ENCODE peak calls at places on chromosomes 3 and 15, in eight cellular contexts. One of them, this sample, is unnamed.

GRCh38 chr3:120459196-120459595 is 8.4 kb upstream of the FSTL1 start:
- DNase-seq in CD8-positive, alpha-beta T cell: no peak
- DNase-seq in Panc1: no peak
- DNase-seq in omental fat pad: no peak
- DNase-seq in glutamatergic neuron: no peak
- DNase-seq in body of pancreas: no peak
- DNase-seq in WTC11: no peak
- DNase-seq in GM13976: no peak
- DNase-seq in this sample: no peak

GRCh38 chr3:195808741-195809290 is 2.9 kb downstream of the MUC4 start:
- DNase-seq in body of pancreas: no peak
- DNase-seq in CD8-positive, alpha-beta T cell: no peak
- DNase-seq in glutamatergic neuron: no peak
- DNase-seq in Panc1: no peak
- DNase-seq in GM13976: no peak
- DNase-seq in WTC11: no peak
- DNase-seq in omental fat pad: no peak
- DNase-seq in this sample: no peak

GRCh38 chr3:100072328-100073048 is 41.8 kb downstream of the FILIP1L start:
- DNase-seq in CD8-positive, alpha-beta T cell: no peak
- DNase-seq in body of pancreas: no peak
- DNase-seq in Panc1: no peak
- DNase-seq in GM13976: peak
- DNase-seq in WTC11: no peak
- DNase-seq in omental fat pad: no peak
- DNase-seq in glutamatergic neuron: no peak
- DNase-seq in this sample: peak

GRCh38 chr3:31544634-31545033 is 11.9 kb downstream of the STT3B start:
- DNase-seq in WTC11: no peak
- DNase-seq in GM13976: no peak
- DNase-seq in glutamatergic neuron: no peak
- DNase-seq in CD8-positive, alpha-beta T cell: no peak
- DNase-seq in body of pancreas: peak
- DNase-seq in omental fat pad: no peak
- DNase-seq in Panc1: no peak
- DNase-seq in this sample: no peak

GRCh38 chr3:123522666-123523412 is 62.0 kb downstream of the HACD2 start:
- DNase-seq in Panc1: no peak
- DNase-seq in WTC11: no peak
- DNase-seq in glutamatergic neuron: no peak
- DNase-seq in body of pancreas: peak
- DNase-seq in CD8-positive, alpha-beta T cell: no peak
- DNase-seq in GM13976: no peak
- DNase-seq in omental fat pad: no peak
- DNase-seq in this sample: no peak

GRCh38 chr3:33237439-33237838 is 18.8 kb upstream of the SUSD5 start:
- DNase-seq in WTC11: no peak
- DNase-seq in body of pancreas: no peak
- DNase-seq in omental fat pad: no peak
- DNase-seq in GM13976: no peak
- DNase-seq in CD8-positive, alpha-beta T cell: no peak
- DNase-seq in glutamatergic neuron: no peak
- DNase-seq in Panc1: no peak
- DNase-seq in this sample: no peak

GRCh38 chr15:82768414-82769081 is 37.3 kb downstream of the FSD2 start:
- DNase-seq in WTC11: no peak
- DNase-seq in Panc1: no peak
- DNase-seq in glutamatergic neuron: no peak
- DNase-seq in GM13976: no peak
- DNase-seq in omental fat pad: no peak
- DNase-seq in CD8-positive, alpha-beta T cell: no peak
- DNase-seq in body of pancreas: no peak
- DNase-seq in this sample: no peak

GRCh38 chr3:127425505-127426443 is 137.9 kb upstream of the PRR20G start:
- DNase-seq in Panc1: no peak
- DNase-seq in CD8-positive, alpha-beta T cell: no peak
- DNase-seq in body of pancreas: no peak
- DNase-seq in GM13976: peak
- DNase-seq in WTC11: no peak
- DNase-seq in glutamatergic neuron: no peak
- DNase-seq in omental fat pad: no peak
- DNase-seq in this sample: no peak

GRCh38 chr15:74752486-74753395 is 4.1 kb downstream of the CYP1A2 start:
- DNase-seq in Panc1: no peak
- DNase-seq in WTC11: no peak
- DNase-seq in CD8-positive, alpha-beta T cell: no peak
- DNase-seq in glutamatergic neuron: no peak
- DNase-seq in GM13976: no peak
- DNase-seq in body of pancreas: no peak
- DNase-seq in omental fat pad: no peak
- DNase-seq in this sample: no peak

GRCh38 chr3:185645596-185646381 is 59.7 kb downstream of the SENP2 start:
- DNase-seq in omental fat pad: no peak
- DNase-seq in body of pancreas: no peak
- DNase-seq in Panc1: no peak
- DNase-seq in WTC11: peak
- DNase-seq in GM13976: no peak
- DNase-seq in glutamatergic neuron: peak
- DNase-seq in CD8-positive, alpha-beta T cell: no peak
- DNase-seq in this sample: no peak

GRCh38 chr3:197555281-197556261 is at the start of gene BDH1:
- DNase-seq in omental fat pad: no peak
- DNase-seq in CD8-positive, alpha-beta T cell: peak
- DNase-seq in body of pancreas: peak
- DNase-seq in glutamatergic neuron: peak
- DNase-seq in WTC11: peak
- DNase-seq in GM13976: peak
- DNase-seq in Panc1: no peak
- DNase-seq in this sample: peak

GRCh38 chr15:66908503-66909095 is 156.8 kb upstream of the SMAD3 start:
- DNase-seq in omental fat pad: no peak
- DNase-seq in WTC11: no peak
- DNase-seq in GM13976: no peak
- DNase-seq in glutamatergic neuron: no peak
- DNase-seq in CD8-positive, alpha-beta T cell: no peak
- DNase-seq in Panc1: no peak
- DNase-seq in body of pancreas: no peak
- DNase-seq in this sample: no peak

GRCh38 chr3:17742837-17743659 is 617 bp upstream of the TBC1D5 start:
- DNase-seq in glutamatergic neuron: no peak
- DNase-seq in WTC11: no peak
- DNase-seq in omental fat pad: no peak
- DNase-seq in Panc1: peak
- DNase-seq in GM13976: no peak
- DNase-seq in body of pancreas: no peak
- DNase-seq in CD8-positive, alpha-beta T cell: no peak
- DNase-seq in this sample: no peak

GRCh38 chr3:184525337-184526157 is 36.0 kb upstream of the EPHB3 start:
- DNase-seq in GM13976: peak
- DNase-seq in body of pancreas: no peak
- DNase-seq in Panc1: no peak
- DNase-seq in CD8-positive, alpha-beta T cell: no peak
- DNase-seq in glutamatergic neuron: peak
- DNase-seq in omental fat pad: no peak
- DNase-seq in WTC11: peak
- DNase-seq in this sample: peak

GRCh38 chr15:91118796-91119590 is 18.9 kb downstream of the SV2B start:
- DNase-seq in WTC11: no peak
- DNase-seq in GM13976: no peak
- DNase-seq in glutamatergic neuron: peak
- DNase-seq in Panc1: no peak
- DNase-seq in CD8-positive, alpha-beta T cell: no peak
- DNase-seq in body of pancreas: no peak
- DNase-seq in omental fat pad: no peak
- DNase-seq in this sample: no peak

GRCh38 chr3:23654571-23654970 is 151.2 kb upstream of the UBE2E1 start:
- DNase-seq in glutamatergic neuron: no peak
- DNase-seq in omental fat pad: no peak
- DNase-seq in GM13976: peak
- DNase-seq in Panc1: no peak
- DNase-seq in body of pancreas: no peak
- DNase-seq in CD8-positive, alpha-beta T cell: no peak
- DNase-seq in WTC11: no peak
- DNase-seq in this sample: no peak

GRCh38 chr15:78112551-78112950 is 18.7 kb downstream of the CIB2 start:
- DNase-seq in GM13976: no peak
- DNase-seq in body of pancreas: no peak
- DNase-seq in glutamatergic neuron: no peak
- DNase-seq in CD8-positive, alpha-beta T cell: no peak
- DNase-seq in WTC11: no peak
- DNase-seq in Panc1: no peak
- DNase-seq in omental fat pad: no peak
- DNase-seq in this sample: no peak

GRCh38 chr15:88036154-88036839 is 220.2 kb downstream of the NTRK3 start:
- DNase-seq in GM13976: no peak
- DNase-seq in omental fat pad: no peak
- DNase-seq in WTC11: no peak
- DNase-seq in body of pancreas: no peak
- DNase-seq in Panc1: no peak
- DNase-seq in glutamatergic neuron: no peak
- DNase-seq in CD8-positive, alpha-beta T cell: no peak
- DNase-seq in this sample: no peak

GRCh38 chr3:111976254-111976653 is 2.6 kb upstream of the ABHD10 start:
- DNase-seq in CD8-positive, alpha-beta T cell: no peak
- DNase-seq in GM13976: no peak
- DNase-seq in glutamatergic neuron: no peak
- DNase-seq in Panc1: no peak
- DNase-seq in WTC11: no peak
- DNase-seq in body of pancreas: no peak
- DNase-seq in omental fat pad: no peak
- DNase-seq in this sample: no peak

GRCh38 chr3:117995795-117996194 is 1038.9 kb downstream of the IGSF11 start:
- DNase-seq in body of pancreas: no peak
- DNase-seq in Panc1: no peak
- DNase-seq in WTC11: no peak
- DNase-seq in GM13976: no peak
- DNase-seq in omental fat pad: no peak
- DNase-seq in glutamatergic neuron: no peak
- DNase-seq in CD8-positive, alpha-beta T cell: no peak
- DNase-seq in this sample: no peak

GRCh38 chr3:117998071-117998470 is 1036.6 kb downstream of the IGSF11 start:
- DNase-seq in omental fat pad: no peak
- DNase-seq in body of pancreas: no peak
- DNase-seq in Panc1: no peak
- DNase-seq in GM13976: no peak
- DNase-seq in WTC11: no peak
- DNase-seq in CD8-positive, alpha-beta T cell: no peak
- DNase-seq in glutamatergic neuron: no peak
- DNase-seq in this sample: no peak

GRCh38 chr3:118000219-118000618 is 1034.4 kb downstream of the IGSF11 start:
- DNase-seq in GM13976: no peak
- DNase-seq in Panc1: no peak
- DNase-seq in omental fat pad: no peak
- DNase-seq in CD8-positive, alpha-beta T cell: no peak
- DNase-seq in body of pancreas: no peak
- DNase-seq in glutamatergic neuron: no peak
- DNase-seq in WTC11: no peak
- DNase-seq in this sample: no peak

GRCh38 chr3:117997201-117998049 is 1037.2 kb downstream of the IGSF11 start:
- DNase-seq in WTC11: peak
- DNase-seq in GM13976: peak
- DNase-seq in Panc1: peak
- DNase-seq in body of pancreas: peak
- DNase-seq in CD8-positive, alpha-beta T cell: no peak
- DNase-seq in omental fat pad: peak
- DNase-seq in glutamatergic neuron: peak
- DNase-seq in this sample: peak
- TF ChIP-seq CTCF in WTC11: peak
- TF ChIP-seq CTCF in GM13976: peak
- TF ChIP-seq CTCF in Panc1: peak
- TF ChIP-seq CTCF in body of pancreas: peak
- TF ChIP-seq CTCF in CD8-positive, alpha-beta T cell: no peak
- TF ChIP-seq CTCF in omental fat pad: no peak
- TF ChIP-seq CTCF in glutamatergic neuron: peak
- TF ChIP-seq CTCF in this sample: peak

DNA sequence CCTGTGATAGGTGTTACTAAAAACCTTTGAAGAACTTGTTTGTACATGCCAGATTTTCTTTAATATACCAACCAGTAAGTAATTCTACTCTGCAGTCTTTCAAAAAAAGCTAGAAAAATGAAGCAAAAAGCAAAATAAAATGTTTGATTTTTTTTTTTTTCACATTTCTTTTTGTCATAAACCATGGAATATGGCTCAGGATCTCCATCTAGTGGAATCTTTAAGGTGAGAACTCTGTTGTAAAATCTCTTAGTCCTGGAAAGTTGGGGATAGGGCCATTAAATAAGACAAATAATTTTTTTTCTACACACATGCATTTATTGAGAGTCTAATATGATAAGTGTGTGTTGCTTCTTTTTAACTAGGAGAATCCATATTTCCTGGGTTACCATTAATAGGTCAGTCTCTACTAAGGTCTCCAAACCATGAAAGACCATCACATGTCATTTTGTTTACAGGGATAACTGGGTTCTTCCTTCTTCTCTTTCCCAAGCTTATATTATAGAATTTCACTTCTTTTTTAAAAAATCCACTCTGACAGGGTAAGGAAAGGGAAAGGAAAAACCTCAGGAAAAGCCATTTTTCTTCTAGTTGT is 84.6 kb downstream of the SLC9A9 start:
- DNase-seq in omental fat pad: no peak
- DNase-seq in CD8-positive, alpha-beta T cell: no peak
- DNase-seq in Panc1: no peak
- DNase-seq in GM13976: no peak
- DNase-seq in body of pancreas: no peak
- DNase-seq in WTC11: no peak
- DNase-seq in glutamatergic neuron: no peak
- DNase-seq in this sample: no peak
- TF ChIP-seq CTCF in omental fat pad: no peak
- TF ChIP-seq CTCF in CD8-positive, alpha-beta T cell: peak
- TF ChIP-seq CTCF in Panc1: peak
- TF ChIP-seq CTCF in GM13976: no peak
- TF ChIP-seq CTCF in body of pancreas: no peak
- TF ChIP-seq CTCF in WTC11: no peak
- TF ChIP-seq CTCF in glutamatergic neuron: peak
- TF ChIP-seq CTCF in this sample: no peak

DNA sequence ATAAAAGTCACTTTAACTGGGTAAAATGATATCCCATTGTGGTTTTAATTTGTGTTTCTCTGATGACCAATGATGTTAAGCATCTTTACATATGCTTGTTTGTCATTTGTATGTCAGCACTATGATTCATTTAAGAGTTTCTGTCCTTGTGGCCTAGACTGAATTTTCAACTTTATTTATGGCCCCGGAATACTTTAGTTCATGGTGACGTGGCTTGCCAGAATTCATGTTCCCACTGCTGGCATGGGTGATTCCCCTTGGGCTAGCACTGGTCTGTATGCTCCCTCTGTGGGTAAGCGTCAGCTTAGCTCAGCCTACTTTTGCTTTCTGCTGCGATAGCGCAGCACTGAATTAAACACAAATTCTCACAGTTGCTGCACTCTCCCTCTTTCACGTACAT is 436.3 kb upstream of the SGO1 start:
- DNase-seq in glutamatergic neuron: no peak
- DNase-seq in GM13976: no peak
- DNase-seq in body of pancreas: no peak
- DNase-seq in Panc1: no peak
- DNase-seq in WTC11: no peak
- DNase-seq in omental fat pad: no peak
- DNase-seq in CD8-positive, alpha-beta T cell: no peak
- DNase-seq in this sample: no peak
- TF ChIP-seq CTCF in glutamatergic neuron: no peak
- TF ChIP-seq CTCF in GM13976: no peak
- TF ChIP-seq CTCF in body of pancreas: no peak
- TF ChIP-seq CTCF in Panc1: no peak
- TF ChIP-seq CTCF in WTC11: no peak
- TF ChIP-seq CTCF in omental fat pad: no peak
- TF ChIP-seq CTCF in CD8-positive, alpha-beta T cell: no peak
- TF ChIP-seq CTCF in this sample: no peak

GRCh38 chr3:8481380-8481779 is 20.2 kb upstream of the LMCD1 start:
- DNase-seq in omental fat pad: no peak
- DNase-seq in CD8-positive, alpha-beta T cell: no peak
- DNase-seq in body of pancreas: no peak
- DNase-seq in GM13976: no peak
- DNase-seq in glutamatergic neuron: no peak
- DNase-seq in Panc1: no peak
- DNase-seq in WTC11: no peak
- DNase-seq in this sample: no peak
- TF ChIP-seq CTCF in omental fat pad: no peak
- TF ChIP-seq CTCF in CD8-positive, alpha-beta T cell: no peak
- TF ChIP-seq CTCF in body of pancreas: no peak
- TF ChIP-seq CTCF in GM13976: no peak
- TF ChIP-seq CTCF in glutamatergic neuron: no peak
- TF ChIP-seq CTCF in Panc1: no peak
- TF ChIP-seq CTCF in WTC11: no peak
- TF ChIP-seq CTCF in this sample: no peak